ENCODE peak calls at places on chromosome 16, in eight cellular contexts. One of them, this sample, is unnamed.
A peak's percentile ranks its signal among the peaks of the same experiment; 100 is the strongest.

GRCh38 chr16:46885960-46886763 is 2.0 kb downstream of the GPT2 start:
- DNase-seq in breast epithelium: no peak
- DNase-seq in thyroid gland: no peak
- DNase-seq in transverse colon: no peak
- DNase-seq in NB4: peak; percentile 23
- DNase-seq in PC-3: no peak
- DNase-seq in fibroblast of mammary gland: peak; percentile 70
- DNase-seq in foreskin fibroblast: no peak
- DNase-seq in this sample: no peak

GRCh38 chr16:78415669-78416068 is 316.2 kb downstream of the WWOX start:
- DNase-seq in breast epithelium: no peak
- DNase-seq in thyroid gland: no peak
- DNase-seq in transverse colon: no peak
- DNase-seq in NB4: no peak
- DNase-seq in PC-3: no peak
- DNase-seq in fibroblast of mammary gland: no peak
- DNase-seq in foreskin fibroblast: no peak
- DNase-seq in this sample: no peak

GRCh38 chr16:58037365-58038057 is 12.0 kb downstream of the MMP15 start:
- DNase-seq in breast epithelium: no peak
- DNase-seq in thyroid gland: no peak
- DNase-seq in transverse colon: no peak
- DNase-seq in NB4: no peak
- DNase-seq in PC-3: no peak
- DNase-seq in fibroblast of mammary gland: no peak
- DNase-seq in foreskin fibroblast: no peak
- DNase-seq in this sample: no peak

GRCh38 chr16:28974007-28974436 is 556 bp upstream of the SPNS1 start:
- DNase-seq in breast epithelium: no peak
- DNase-seq in thyroid gland: peak; percentile 21
- DNase-seq in transverse colon: peak; percentile 59
- DNase-seq in NB4: peak; percentile 57
- DNase-seq in PC-3: peak; percentile 65
- DNase-seq in fibroblast of mammary gland: peak; percentile 76
- DNase-seq in foreskin fibroblast: peak; percentile 87
- DNase-seq in this sample: no peak

GRCh38 chr16:56715128-56715527 is 14.8 kb upstream of the NUP93 start:
- DNase-seq in breast epithelium: no peak
- DNase-seq in thyroid gland: no peak
- DNase-seq in transverse colon: no peak
- DNase-seq in NB4: peak; percentile 71
- DNase-seq in PC-3: no peak
- DNase-seq in fibroblast of mammary gland: no peak
- DNase-seq in foreskin fibroblast: no peak
- DNase-seq in this sample: no peak

GRCh38 chr16:19831678-19832077 is 53.0 kb downstream of the GPRC5B start:
- DNase-seq in breast epithelium: no peak
- DNase-seq in thyroid gland: no peak
- DNase-seq in transverse colon: no peak
- DNase-seq in NB4: no peak
- DNase-seq in PC-3: peak; percentile 67
- DNase-seq in fibroblast of mammary gland: peak; percentile 81
- DNase-seq in foreskin fibroblast: peak; percentile 77
- DNase-seq in this sample: no peak

GRCh38 chr16:12767897-12768296 is 35.8 kb downstream of the CPPED1 start:
- DNase-seq in breast epithelium: no peak
- DNase-seq in thyroid gland: no peak
- DNase-seq in transverse colon: no peak
- DNase-seq in NB4: no peak
- DNase-seq in PC-3: no peak
- DNase-seq in fibroblast of mammary gland: no peak
- DNase-seq in foreskin fibroblast: no peak
- DNase-seq in this sample: no peak

GRCh38 chr16:7338826-7339225 is 6.2 kb downstream of the RBFOX1 start:
- DNase-seq in breast epithelium: no peak
- DNase-seq in thyroid gland: no peak
- DNase-seq in transverse colon: no peak
- DNase-seq in NB4: no peak
- DNase-seq in PC-3: no peak
- DNase-seq in fibroblast of mammary gland: no peak
- DNase-seq in foreskin fibroblast: no peak
- DNase-seq in this sample: no peak

GRCh38 chr16:46427340-46428107 is 193.7 kb downstream of the SHCBP1 start:
- DNase-seq in breast epithelium: no peak
- DNase-seq in thyroid gland: no peak
- DNase-seq in transverse colon: no peak
- DNase-seq in NB4: no peak
- DNase-seq in PC-3: no peak
- DNase-seq in fibroblast of mammary gland: no peak
- DNase-seq in foreskin fibroblast: no peak
- DNase-seq in this sample: no peak

GRCh38 chr16:79902351-79902750 is 301.8 kb upstream of the MAF start:
- DNase-seq in breast epithelium: no peak
- DNase-seq in thyroid gland: no peak
- DNase-seq in transverse colon: no peak
- DNase-seq in NB4: no peak
- DNase-seq in PC-3: no peak
- DNase-seq in fibroblast of mammary gland: no peak
- DNase-seq in foreskin fibroblast: no peak
- DNase-seq in this sample: no peak

GRCh38 chr16:76345093-76345735 is 68.0 kb downstream of the CNTNAP4 start:
- DNase-seq in breast epithelium: no peak
- DNase-seq in thyroid gland: peak; percentile 11
- DNase-seq in transverse colon: no peak
- DNase-seq in NB4: no peak
- DNase-seq in PC-3: no peak
- DNase-seq in fibroblast of mammary gland: peak; percentile 97
- DNase-seq in foreskin fibroblast: peak; percentile 66
- DNase-seq in this sample: no peak

GRCh38 chr16:10729649-10730048 is 14.0 kb upstream of the NUBP1 start:
- DNase-seq in breast epithelium: peak; percentile 71
- DNase-seq in thyroid gland: no peak
- DNase-seq in transverse colon: peak; percentile 21
- DNase-seq in NB4: no peak
- DNase-seq in PC-3: peak; percentile 89
- DNase-seq in fibroblast of mammary gland: peak; percentile 75
- DNase-seq in foreskin fibroblast: peak; percentile 64
- DNase-seq in this sample: peak; percentile 48

GRCh38 chr16:3295209-3295608 is 10.0 kb downstream of the TIGD7 start:
- DNase-seq in breast epithelium: no peak
- DNase-seq in thyroid gland: no peak
- DNase-seq in transverse colon: no peak
- DNase-seq in NB4: no peak
- DNase-seq in PC-3: no peak
- DNase-seq in fibroblast of mammary gland: no peak
- DNase-seq in foreskin fibroblast: no peak
- DNase-seq in this sample: no peak

GRCh38 chr16:87333101-87333500 is 15.9 kb upstream of the C16orf95 start:
- DNase-seq in breast epithelium: no peak
- DNase-seq in thyroid gland: no peak
- DNase-seq in transverse colon: no peak
- DNase-seq in NB4: no peak
- DNase-seq in PC-3: no peak
- DNase-seq in fibroblast of mammary gland: no peak
- DNase-seq in foreskin fibroblast: no peak
- DNase-seq in this sample: no peak

GRCh38 chr16:20899503-20900298 is 457 bp downstream of the DCUN1D3 start:
- DNase-seq in breast epithelium: no peak
- DNase-seq in thyroid gland: no peak
- DNase-seq in transverse colon: no peak
- DNase-seq in NB4: peak; percentile 60
- DNase-seq in PC-3: no peak
- DNase-seq in fibroblast of mammary gland: no peak
- DNase-seq in foreskin fibroblast: peak; percentile 44
- DNase-seq in this sample: peak; percentile 64

GRCh38 chr16:4840984-4841383 is 6.1 kb downstream of the GLYR1 start:
- DNase-seq in breast epithelium: no peak
- DNase-seq in thyroid gland: no peak
- DNase-seq in transverse colon: no peak
- DNase-seq in NB4: no peak
- DNase-seq in PC-3: no peak
- DNase-seq in fibroblast of mammary gland: no peak
- DNase-seq in foreskin fibroblast: no peak
- DNase-seq in this sample: no peak

GRCh38 chr16:4360538-4361021 is 9.5 kb upstream of the PAM16 start:
- DNase-seq in breast epithelium: no peak
- DNase-seq in thyroid gland: no peak
- DNase-seq in transverse colon: no peak
- DNase-seq in NB4: peak; percentile 34
- DNase-seq in PC-3: no peak
- DNase-seq in fibroblast of mammary gland: no peak
- DNase-seq in foreskin fibroblast: no peak
- DNase-seq in this sample: no peak

GRCh38 chr16:85133290-85133599 is 21.0 kb upstream of the CIBAR2 start:
- DNase-seq in breast epithelium: no peak
- DNase-seq in thyroid gland: no peak
- DNase-seq in transverse colon: no peak
- DNase-seq in NB4: no peak
- DNase-seq in PC-3: no peak
- DNase-seq in fibroblast of mammary gland: no peak
- DNase-seq in foreskin fibroblast: no peak
- DNase-seq in this sample: no peak

GRCh38 chr16:24906199-24906808 is 60.5 kb downstream of the SLC5A11 start:
- DNase-seq in breast epithelium: no peak
- DNase-seq in thyroid gland: no peak
- DNase-seq in transverse colon: no peak
- DNase-seq in NB4: peak; percentile 37
- DNase-seq in PC-3: peak; percentile 41
- DNase-seq in fibroblast of mammary gland: peak; percentile 46
- DNase-seq in foreskin fibroblast: peak; percentile 59
- DNase-seq in this sample: no peak

GRCh38 chr16:16992986-16993783 is 477.6 kb downstream of the XYLT1 start:
- DNase-seq in breast epithelium: no peak
- DNase-seq in thyroid gland: no peak
- DNase-seq in transverse colon: no peak
- DNase-seq in NB4: no peak
- DNase-seq in PC-3: no peak
- DNase-seq in fibroblast of mammary gland: no peak
- DNase-seq in foreskin fibroblast: no peak
- DNase-seq in this sample: no peak

GRCh38 chr16:74682556-74682955 is 15.9 kb upstream of the RFWD3 start:
- DNase-seq in breast epithelium: no peak
- DNase-seq in thyroid gland: no peak
- DNase-seq in transverse colon: no peak
- DNase-seq in NB4: no peak
- DNase-seq in PC-3: no peak
- DNase-seq in fibroblast of mammary gland: no peak
- DNase-seq in foreskin fibroblast: no peak
- DNase-seq in this sample: no peak

GRCh38 chr16:66928702-66929388 is 3.5 kb upstream of the RRAD start:
- DNase-seq in breast epithelium: no peak
- DNase-seq in thyroid gland: peak; percentile 39
- DNase-seq in transverse colon: peak; percentile 49
- DNase-seq in NB4: peak; percentile 71
- DNase-seq in PC-3: no peak
- DNase-seq in fibroblast of mammary gland: peak; percentile 33
- DNase-seq in foreskin fibroblast: peak; percentile 63
- DNase-seq in this sample: no peak
- TF ChIP-seq CTCF in breast epithelium: no peak
- TF ChIP-seq CTCF in thyroid gland: peak; percentile 44
- TF ChIP-seq CTCF in transverse colon: peak; percentile 22
- TF ChIP-seq CTCF in NB4: peak; percentile 66
- TF ChIP-seq CTCF in PC-3: peak; percentile 38
- TF ChIP-seq CTCF in fibroblast of mammary gland: peak; percentile 39
- TF ChIP-seq CTCF in foreskin fibroblast: peak; percentile 48
- TF ChIP-seq CTCF in this sample: no peak

GRCh38 chr16:30030841-30031413 is at the start of gene TLCD3B:
- DNase-seq in breast epithelium: no peak
- DNase-seq in thyroid gland: no peak
- DNase-seq in transverse colon: no peak
- DNase-seq in NB4: no peak
- DNase-seq in PC-3: no peak
- DNase-seq in fibroblast of mammary gland: no peak
- DNase-seq in foreskin fibroblast: no peak
- DNase-seq in this sample: no peak
- H3K4me3 ChIP-seq in breast epithelium: peak within 1 kb of the TSS; percentile 26
- H3K4me3 ChIP-seq in thyroid gland: no peak within 1 kb of the TSS
- H3K4me3 ChIP-seq in transverse colon: peak within 1 kb of the TSS; percentile 10
- H3K4me3 ChIP-seq in NB4: no peak within 1 kb of the TSS
- H3K4me3 ChIP-seq in PC-3: peak within 1 kb of the TSS; percentile 47
- H3K4me3 ChIP-seq in fibroblast of mammary gland: no peak within 1 kb of the TSS
- H3K4me3 ChIP-seq in foreskin fibroblast: no peak within 1 kb of the TSS
- H3K4me3 ChIP-seq in this sample: no peak within 1 kb of the TSS

GRCh38 chr16:68381363-68381724 is 67.0 kb downstream of the SMPD3 start:
- DNase-seq in breast epithelium: no peak
- DNase-seq in thyroid gland: no peak
- DNase-seq in transverse colon: no peak
- DNase-seq in NB4: no peak
- DNase-seq in PC-3: no peak
- DNase-seq in fibroblast of mammary gland: no peak
- DNase-seq in foreskin fibroblast: no peak
- DNase-seq in this sample: no peak

GRCh38 chr16:68378436-68379415 is 67.9 kb downstream of the PRMT7 start:
- DNase-seq in breast epithelium: no peak
- DNase-seq in thyroid gland: no peak
- DNase-seq in transverse colon: no peak
- DNase-seq in NB4: peak; percentile 74
- DNase-seq in PC-3: no peak
- DNase-seq in fibroblast of mammary gland: no peak
- DNase-seq in foreskin fibroblast: no peak
- DNase-seq in this sample: no peak

GRCh38 chr16:68380676-68381362 is 67.5 kb downstream of the SMPD3 start:
- DNase-seq in breast epithelium: no peak
- DNase-seq in thyroid gland: no peak
- DNase-seq in transverse colon: no peak
- DNase-seq in NB4: no peak
- DNase-seq in PC-3: no peak
- DNase-seq in fibroblast of mammary gland: no peak
- DNase-seq in foreskin fibroblast: no peak
- DNase-seq in this sample: no peak

GRCh38 chr16:68379472-68380347 is 68.6 kb downstream of the SMPD3 start:
- DNase-seq in breast epithelium: no peak
- DNase-seq in thyroid gland: peak; percentile 91
- DNase-seq in transverse colon: no peak
- DNase-seq in NB4: no peak
- DNase-seq in PC-3: no peak
- DNase-seq in fibroblast of mammary gland: no peak
- DNase-seq in foreskin fibroblast: no peak
- DNase-seq in this sample: no peak

GRCh38 chr16:68380348-68380670 is 68.0 kb downstream of the SMPD3 start:
- DNase-seq in breast epithelium: no peak
- DNase-seq in thyroid gland: no peak
- DNase-seq in transverse colon: no peak
- DNase-seq in NB4: no peak
- DNase-seq in PC-3: no peak
- DNase-seq in fibroblast of mammary gland: no peak
- DNase-seq in foreskin fibroblast: no peak
- DNase-seq in this sample: peak; percentile 28
- TF ChIP-seq CTCF in breast epithelium: no peak
- TF ChIP-seq CTCF in thyroid gland: no peak
- TF ChIP-seq CTCF in transverse colon: no peak
- TF ChIP-seq CTCF in NB4: no peak
- TF ChIP-seq CTCF in PC-3: no peak
- TF ChIP-seq CTCF in fibroblast of mammary gland: no peak
- TF ChIP-seq CTCF in foreskin fibroblast: no peak
- TF ChIP-seq CTCF in this sample: no peak

DNA sequence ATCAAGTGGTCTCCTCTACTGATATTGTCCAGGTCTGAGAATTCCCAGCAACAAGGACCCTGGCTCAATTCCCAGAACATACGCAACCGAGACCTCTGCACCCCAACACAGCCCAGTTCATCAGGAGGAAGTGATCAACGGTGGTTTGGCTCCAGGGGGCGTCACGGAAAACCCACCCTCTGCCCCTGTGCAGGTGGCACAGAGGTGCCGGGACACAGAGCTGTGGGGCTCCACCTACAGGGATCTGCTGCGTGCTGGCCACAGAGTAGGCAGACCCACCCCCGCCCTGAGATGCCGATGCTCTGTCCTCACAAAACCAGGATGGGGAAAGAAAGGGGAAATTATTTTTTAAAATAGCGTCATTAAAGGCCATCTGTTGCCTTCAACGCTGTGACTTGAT is 69.6 kb downstream of the LMF1 start:
- DNase-seq in breast epithelium: no peak
- DNase-seq in thyroid gland: no peak
- DNase-seq in transverse colon: no peak
- DNase-seq in NB4: no peak
- DNase-seq in PC-3: no peak
- DNase-seq in fibroblast of mammary gland: no peak
- DNase-seq in foreskin fibroblast: no peak
- DNase-seq in this sample: no peak
- H3K4me3 ChIP-seq in breast epithelium: no peak overlapping the region
- H3K4me3 ChIP-seq in thyroid gland: no peak overlapping the region
- H3K4me3 ChIP-seq in transverse colon: no peak overlapping the region
- H3K4me3 ChIP-seq in NB4: no peak overlapping the region
- H3K4me3 ChIP-seq in PC-3: no peak overlapping the region
- H3K4me3 ChIP-seq in fibroblast of mammary gland: no peak overlapping the region
- H3K4me3 ChIP-seq in foreskin fibroblast: no peak overlapping the region
- H3K4me3 ChIP-seq in this sample: no peak overlapping the region